ENCODE peak calls at places on chromosomes 7 and 10, in eight cellular contexts. One of them, this sample, is unnamed.
A peak's percentile ranks its signal among the peaks of the same experiment; 100 is the strongest.

GRCh38 chr7:44637788-44638594 is 31.6 kb downstream of the OGDH start:
- DNase-seq in tibial artery: peak; percentile 73
- DNase-seq in heart left ventricle: peak; percentile 54
- DNase-seq in left lung: peak; percentile 80
- DNase-seq in Karpas-422: no peak
- DNase-seq in uterus: no peak
- DNase-seq in neuronal stem cell: no peak
- DNase-seq in lower lobe of right lung: no peak
- DNase-seq in this sample: no peak

GRCh38 chr10:85995791-85996190 is 370.8 kb downstream of the GRID1 start:
- DNase-seq in tibial artery: no peak
- DNase-seq in heart left ventricle: no peak
- DNase-seq in left lung: no peak
- DNase-seq in Karpas-422: peak; percentile 65
- DNase-seq in uterus: no peak
- DNase-seq in neuronal stem cell: no peak
- DNase-seq in lower lobe of right lung: no peak
- DNase-seq in this sample: peak; percentile 19

GRCh38 chr7:134690614-134691504 is 44.2 kb downstream of the BPGM start:
- DNase-seq in tibial artery: no peak
- DNase-seq in heart left ventricle: no peak
- DNase-seq in left lung: no peak
- DNase-seq in Karpas-422: no peak
- DNase-seq in uterus: no peak
- DNase-seq in neuronal stem cell: no peak
- DNase-seq in lower lobe of right lung: no peak
- DNase-seq in this sample: no peak

GRCh38 chr7:2545746-2546425 is 9.4 kb downstream of the BRAT1 start:
- DNase-seq in tibial artery: no peak
- DNase-seq in heart left ventricle: no peak
- DNase-seq in left lung: peak; percentile 67
- DNase-seq in Karpas-422: no peak
- DNase-seq in uterus: no peak
- DNase-seq in neuronal stem cell: no peak
- DNase-seq in lower lobe of right lung: no peak
- DNase-seq in this sample: no peak

GRCh38 chr10:119658274-119658673 is 7.1 kb downstream of the BAG3 start:
- DNase-seq in tibial artery: peak; percentile 88
- DNase-seq in heart left ventricle: peak; percentile 89
- DNase-seq in left lung: peak; percentile 92
- DNase-seq in Karpas-422: no peak
- DNase-seq in uterus: peak; percentile 82
- DNase-seq in neuronal stem cell: no peak
- DNase-seq in lower lobe of right lung: peak; percentile 83
- DNase-seq in this sample: peak; percentile 90

GRCh38 chr10:59817806-59818205 is 64.6 kb upstream of the MRLN start:
- DNase-seq in tibial artery: peak; percentile 69
- DNase-seq in heart left ventricle: no peak
- DNase-seq in left lung: no peak
- DNase-seq in Karpas-422: no peak
- DNase-seq in uterus: no peak
- DNase-seq in neuronal stem cell: no peak
- DNase-seq in lower lobe of right lung: no peak
- DNase-seq in this sample: no peak

GRCh38 chr7:117796889-117797288 is 76.4 kb downstream of the CTTNBP2 start:
- DNase-seq in tibial artery: no peak
- DNase-seq in heart left ventricle: no peak
- DNase-seq in left lung: no peak
- DNase-seq in Karpas-422: no peak
- DNase-seq in uterus: no peak
- DNase-seq in neuronal stem cell: no peak
- DNase-seq in lower lobe of right lung: no peak
- DNase-seq in this sample: peak; percentile 19

GRCh38 chr7:148242271-148242801 is 348.2 kb upstream of the C7orf33 start:
- DNase-seq in tibial artery: no peak
- DNase-seq in heart left ventricle: no peak
- DNase-seq in left lung: no peak
- DNase-seq in Karpas-422: peak; percentile 80
- DNase-seq in uterus: no peak
- DNase-seq in neuronal stem cell: peak; percentile 48
- DNase-seq in lower lobe of right lung: no peak
- DNase-seq in this sample: peak; percentile 68

GRCh38 chr10:127145173-127145572 is 51.2 kb downstream of the INSYN2A start:
- DNase-seq in tibial artery: no peak
- DNase-seq in heart left ventricle: no peak
- DNase-seq in left lung: no peak
- DNase-seq in Karpas-422: no peak
- DNase-seq in uterus: no peak
- DNase-seq in neuronal stem cell: no peak
- DNase-seq in lower lobe of right lung: no peak
- DNase-seq in this sample: no peak

GRCh38 chr10:16967866-16968721 is 150.9 kb upstream of the RSU1 start:
- DNase-seq in tibial artery: no peak
- DNase-seq in heart left ventricle: peak; percentile 58
- DNase-seq in left lung: no peak
- DNase-seq in Karpas-422: no peak
- DNase-seq in uterus: peak; percentile 43
- DNase-seq in neuronal stem cell: peak; percentile 75
- DNase-seq in lower lobe of right lung: no peak
- DNase-seq in this sample: peak; percentile 86

GRCh38 chr10:42488416-42488815 is 150.0 kb downstream of the ZNF33B start:
- DNase-seq in tibial artery: no peak
- DNase-seq in heart left ventricle: no peak
- DNase-seq in left lung: no peak
- DNase-seq in Karpas-422: no peak
- DNase-seq in uterus: no peak
- DNase-seq in neuronal stem cell: no peak
- DNase-seq in lower lobe of right lung: no peak
- DNase-seq in this sample: no peak

GRCh38 chr10:79488303-79488702 is 24.0 kb upstream of the EIF5AL1 start:
- DNase-seq in tibial artery: peak; percentile 89
- DNase-seq in heart left ventricle: peak; percentile 72
- DNase-seq in left lung: no peak
- DNase-seq in Karpas-422: no peak
- DNase-seq in uterus: peak; percentile 86
- DNase-seq in neuronal stem cell: no peak
- DNase-seq in lower lobe of right lung: no peak
- DNase-seq in this sample: peak; percentile 95

GRCh38 chr10:97332586-97333350 is 1.8 kb downstream of the FRAT2 start:
- DNase-seq in tibial artery: peak; percentile 50
- DNase-seq in heart left ventricle: peak; percentile 39
- DNase-seq in left lung: no peak
- DNase-seq in Karpas-422: no peak
- DNase-seq in uterus: no peak
- DNase-seq in neuronal stem cell: peak; percentile 33
- DNase-seq in lower lobe of right lung: no peak
- DNase-seq in this sample: peak; percentile 73

GRCh38 chr7:127629268-127629854 is 11.4 kb upstream of the PAX4 start:
- DNase-seq in tibial artery: no peak
- DNase-seq in heart left ventricle: no peak
- DNase-seq in left lung: no peak
- DNase-seq in Karpas-422: peak; percentile 80
- DNase-seq in uterus: no peak
- DNase-seq in neuronal stem cell: no peak
- DNase-seq in lower lobe of right lung: no peak
- DNase-seq in this sample: peak; percentile 61

GRCh38 chr10:72276421-72277339 is 3.0 kb downstream of the DDIT4 start:
- DNase-seq in tibial artery: no peak
- DNase-seq in heart left ventricle: no peak
- DNase-seq in left lung: no peak
- DNase-seq in Karpas-422: peak; percentile 72
- DNase-seq in uterus: no peak
- DNase-seq in neuronal stem cell: no peak
- DNase-seq in lower lobe of right lung: no peak
- DNase-seq in this sample: peak; percentile 96

GRCh38 chr7:7803597-7804229 is 85.3 kb upstream of the RPA3 start:
- DNase-seq in tibial artery: no peak
- DNase-seq in heart left ventricle: no peak
- DNase-seq in left lung: no peak
- DNase-seq in Karpas-422: no peak
- DNase-seq in uterus: no peak
- DNase-seq in neuronal stem cell: no peak
- DNase-seq in lower lobe of right lung: no peak
- DNase-seq in this sample: no peak

GRCh38 chr10:113712755-113713154 is 33.0 kb downstream of the CASP7 start:
- DNase-seq in tibial artery: no peak
- DNase-seq in heart left ventricle: no peak
- DNase-seq in left lung: no peak
- DNase-seq in Karpas-422: no peak
- DNase-seq in uterus: no peak
- DNase-seq in neuronal stem cell: no peak
- DNase-seq in lower lobe of right lung: no peak
- DNase-seq in this sample: no peak

DNA sequence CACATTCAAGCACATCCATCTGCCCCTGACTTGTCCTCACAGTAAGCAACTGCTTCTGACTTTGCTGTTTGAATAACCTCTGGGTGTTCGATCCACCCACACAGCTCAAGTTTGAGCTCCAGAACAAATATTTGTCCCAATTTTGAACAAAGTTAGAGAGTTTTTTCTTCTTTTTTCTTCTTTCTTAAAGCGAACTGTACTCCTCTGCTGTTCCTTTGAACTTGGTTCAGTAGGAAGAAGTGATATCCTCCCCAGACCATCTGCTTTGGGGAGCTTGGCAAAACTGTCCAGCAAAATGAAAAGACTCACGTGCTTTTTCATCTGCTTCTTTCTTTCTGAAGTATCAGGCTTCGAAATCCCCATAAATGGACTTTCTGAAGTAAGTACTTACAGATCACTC is at the start of gene ITIH2:
- DNase-seq in tibial artery: no peak
- DNase-seq in heart left ventricle: no peak
- DNase-seq in left lung: no peak
- DNase-seq in Karpas-422: no peak
- DNase-seq in uterus: no peak
- DNase-seq in neuronal stem cell: no peak
- DNase-seq in lower lobe of right lung: no peak
- DNase-seq in this sample: no peak
- H3K4me3 ChIP-seq in tibial artery: no peak within 1 kb of the TSS
- H3K4me3 ChIP-seq in heart left ventricle: no peak within 1 kb of the TSS
- H3K4me3 ChIP-seq in left lung: no peak within 1 kb of the TSS
- H3K4me3 ChIP-seq in Karpas-422: no peak within 1 kb of the TSS
- H3K4me3 ChIP-seq in uterus: no peak within 1 kb of the TSS
- H3K4me3 ChIP-seq in neuronal stem cell: no peak within 1 kb of the TSS
- H3K4me3 ChIP-seq in lower lobe of right lung: no peak within 1 kb of the TSS
- H3K4me3 ChIP-seq in this sample: no peak within 1 kb of the TSS

DNA sequence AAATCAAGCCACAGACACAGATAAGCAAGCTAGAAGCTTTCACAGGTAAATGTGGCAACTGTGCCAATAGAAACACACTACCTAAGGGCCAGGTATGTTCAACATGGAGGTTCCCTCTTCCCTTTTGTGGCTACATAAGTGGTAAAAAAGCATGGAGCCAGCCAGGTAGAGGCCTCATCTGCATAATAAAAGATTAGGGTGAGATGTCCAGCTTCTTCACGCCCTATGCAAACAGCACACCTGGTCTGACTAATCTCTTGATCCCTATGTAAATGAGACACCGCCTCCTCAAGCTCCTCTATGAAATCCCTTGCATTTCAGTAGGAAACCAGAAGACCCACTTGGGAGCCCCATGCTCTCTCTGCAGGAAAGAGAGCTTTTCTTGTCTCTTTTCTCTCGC is 282.2 kb downstream of the NEBL start:
- DNase-seq in tibial artery: no peak
- DNase-seq in heart left ventricle: no peak
- DNase-seq in left lung: no peak
- DNase-seq in Karpas-422: no peak
- DNase-seq in uterus: no peak
- DNase-seq in neuronal stem cell: no peak
- DNase-seq in lower lobe of right lung: no peak
- DNase-seq in this sample: no peak
- H3K4me1 ChIP-seq in tibial artery: no peaks in the 10 kb centered on the region
- H3K4me1 ChIP-seq in heart left ventricle: no peaks in the 10 kb centered on the region
- H3K4me1 ChIP-seq in left lung: peaks cover 4% of the 10 kb centered on the region
- H3K4me1 ChIP-seq in Karpas-422: no peaks in the 10 kb centered on the region
- H3K4me1 ChIP-seq in uterus: no peaks in the 10 kb centered on the region
- H3K4me1 ChIP-seq in neuronal stem cell: no peaks in the 10 kb centered on the region
- H3K4me1 ChIP-seq in lower lobe of right lung: no peaks in the 10 kb centered on the region
- H3K4me1 ChIP-seq in this sample: no peaks in the 10 kb centered on the region

GRCh38 chr10:124206616-124207015 is 113.2 kb upstream of the CHST15 start:
- DNase-seq in tibial artery: no peak
- DNase-seq in heart left ventricle: no peak
- DNase-seq in left lung: no peak
- DNase-seq in Karpas-422: no peak
- DNase-seq in uterus: no peak
- DNase-seq in neuronal stem cell: no peak
- DNase-seq in lower lobe of right lung: no peak
- DNase-seq in this sample: no peak
- H3K4me3 ChIP-seq in tibial artery: no peak overlapping the region
- H3K4me3 ChIP-seq in heart left ventricle: no peak overlapping the region
- H3K4me3 ChIP-seq in left lung: no peak overlapping the region
- H3K4me3 ChIP-seq in Karpas-422: no peak overlapping the region
- H3K4me3 ChIP-seq in uterus: no peak overlapping the region
- H3K4me3 ChIP-seq in neuronal stem cell: no peak overlapping the region
- H3K4me3 ChIP-seq in lower lobe of right lung: no peak overlapping the region
- H3K4me3 ChIP-seq in this sample: no peak overlapping the region

GRCh38 chr10:33520223-33520622 is 185.8 kb upstream of the NRP1 start:
- DNase-seq in tibial artery: no peak
- DNase-seq in heart left ventricle: no peak
- DNase-seq in left lung: no peak
- DNase-seq in Karpas-422: no peak
- DNase-seq in uterus: no peak
- DNase-seq in neuronal stem cell: no peak
- DNase-seq in lower lobe of right lung: no peak
- DNase-seq in this sample: no peak

GRCh38 chr10:33521062-33521461 is 186.6 kb upstream of the NRP1 start:
- DNase-seq in tibial artery: no peak
- DNase-seq in heart left ventricle: no peak
- DNase-seq in left lung: no peak
- DNase-seq in Karpas-422: no peak
- DNase-seq in uterus: no peak
- DNase-seq in neuronal stem cell: no peak
- DNase-seq in lower lobe of right lung: no peak
- DNase-seq in this sample: peak; percentile 6

GRCh38 chr10:33524966-33525365 is 190.5 kb upstream of the NRP1 start:
- DNase-seq in tibial artery: no peak
- DNase-seq in heart left ventricle: no peak
- DNase-seq in left lung: no peak
- DNase-seq in Karpas-422: no peak
- DNase-seq in uterus: no peak
- DNase-seq in neuronal stem cell: no peak
- DNase-seq in lower lobe of right lung: no peak
- DNase-seq in this sample: no peak

GRCh38 chr10:33521904-33522303 is 187.4 kb upstream of the NRP1 start:
- DNase-seq in tibial artery: no peak
- DNase-seq in heart left ventricle: no peak
- DNase-seq in left lung: no peak
- DNase-seq in Karpas-422: no peak
- DNase-seq in uterus: no peak
- DNase-seq in neuronal stem cell: no peak
- DNase-seq in lower lobe of right lung: no peak
- DNase-seq in this sample: no peak

DNA sequence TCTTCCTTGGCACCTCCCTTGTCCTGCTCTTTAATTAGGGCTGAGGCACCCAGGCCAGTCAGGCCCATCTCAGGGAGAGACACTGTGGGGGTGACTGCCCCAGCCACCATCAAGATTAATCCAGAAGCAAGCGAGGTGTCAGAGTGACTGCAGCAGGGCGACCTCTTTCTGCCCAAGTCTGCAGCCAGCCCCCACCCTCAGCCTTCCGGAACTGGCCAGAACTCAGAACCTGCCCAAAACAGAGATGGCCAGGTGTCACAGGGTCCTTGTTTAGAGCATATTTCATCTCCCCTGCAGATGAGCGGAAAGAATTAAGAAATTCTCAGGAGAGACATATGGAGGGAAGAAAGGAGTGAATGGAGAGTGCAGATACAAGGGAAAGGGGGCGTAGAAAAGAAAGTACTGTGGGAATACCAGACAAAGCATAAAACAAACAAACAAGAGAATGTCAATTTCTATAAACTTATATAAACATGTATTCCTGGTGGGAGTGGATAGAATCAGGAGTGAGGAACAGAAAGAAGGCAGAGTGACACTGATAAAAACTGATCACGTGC is 188.8 kb upstream of the NRP1 start:
- DNase-seq in tibial artery: no peak
- DNase-seq in heart left ventricle: no peak
- DNase-seq in left lung: no peak
- DNase-seq in Karpas-422: no peak
- DNase-seq in uterus: no peak
- DNase-seq in neuronal stem cell: no peak
- DNase-seq in lower lobe of right lung: no peak
- DNase-seq in this sample: no peak
- H3K4me1 ChIP-seq in tibial artery: peaks cover 38% of the 10 kb centered on the region
- H3K4me1 ChIP-seq in heart left ventricle: no peaks in the 10 kb centered on the region
- H3K4me1 ChIP-seq in left lung: no peaks in the 10 kb centered on the region
- H3K4me1 ChIP-seq in Karpas-422: no peaks in the 10 kb centered on the region
- H3K4me1 ChIP-seq in uterus: no peaks in the 10 kb centered on the region
- H3K4me1 ChIP-seq in neuronal stem cell: no peaks in the 10 kb centered on the region
- H3K4me1 ChIP-seq in lower lobe of right lung: no peaks in the 10 kb centered on the region
- H3K4me1 ChIP-seq in this sample: no peaks in the 10 kb centered on the region

This sample was measured in cardiac muscle cell.